ENCODE peak calls at places on chromosomes 7 and 10, in eight cellular contexts. U is breast epithelium, V is left lung, M is fibroblast of lung, R is mesenchymal stem cell, E is fibroblast of mammary gland, A is brain microvascular endothelial cell, P is heart right ventricle. W is an unnamed sample.

GRCh38 chr7:17403996-17404395 is 105.5 kb downstream of the AHR start:
- DNase-seq in U (no peak), V (no peak), M (no peak), R (peak), E (no peak), A (peak), P (no peak), W (no peak)

GRCh38 chr7:5620459-5620881 is 161.0 kb downstream of the RNF216 start:
- DNase-seq in U (no peak), V (peak), M (no peak), R (no peak), E (no peak), A (no peak), P (no peak), W (no peak)

GRCh38 chr10:75137533-75138438 is 26.3 kb downstream of the SAMD8 start:
- DNase-seq in U (no peak), V (no peak), M (peak), R (peak), E (peak), A (peak), P (no peak), W (no peak)

GRCh38 chr10:126037946-126038345 is 141.6 kb downstream of the FANK1 start:
- DNase-seq in U (no peak), V (no peak), M (no peak), R (no peak), E (no peak), A (no peak), P (no peak), W (no peak)

GRCh38 chr10:132137111-132138072 is 49.4 kb upstream of the DPYSL4 start:
- DNase-seq in U (no peak), V (peak), M (no peak), R (no peak), E (no peak), A (no peak), P (no peak), W (no peak)

GRCh38 chr7:123024989-123025758 is 29.7 kb upstream of the TAS2R16 start:
- DNase-seq in U (no peak), V (no peak), M (peak), R (peak), E (peak), A (peak), P (no peak), W (peak)

GRCh38 chr7:152313879-152314604 is 121.8 kb downstream of the KMT2C start:
- DNase-seq in U (no peak), V (no peak), M (peak), R (peak), E (peak), A (peak), P (peak), W (peak)

GRCh38 chr10:123783296-123783695 is 108.3 kb downstream of the CPXM2 start:
- DNase-seq in U (no peak), V (no peak), M (no peak), R (no peak), E (no peak), A (no peak), P (no peak), W (no peak)

GRCh38 chr10:104303594-104304178 is 34.6 kb downstream of the ITPRIP start:
- DNase-seq in U (no peak), V (no peak), M (no peak), R (no peak), E (no peak), A (no peak), P (no peak), W (no peak)

GRCh38 chr7:142459557-142459963 is 201.7 kb upstream of the PRSS58 start:
- DNase-seq in U (no peak), V (no peak), M (peak), R (peak), E (peak), A (peak), P (no peak), W (peak)

GRCh38 chr7:82616059-82616723 is 172.6 kb upstream of the CACNA2D1 start:
- DNase-seq in U (no peak), V (no peak), M (no peak), R (no peak), E (peak), A (no peak), P (no peak), W (no peak)

GRCh38 chr7:94400022-94400421 is 5.3 kb downstream of the COL1A2 start:
- DNase-seq in U (no peak), V (no peak), M (no peak), R (no peak), E (peak), A (no peak), P (no peak), W (peak)

GRCh38 chr10:125977206-125977605 is 80.8 kb downstream of the FANK1 start:
- DNase-seq in U (no peak), V (no peak), M (no peak), R (no peak), E (no peak), A (no peak), P (no peak), W (no peak)

GRCh38 chr7:28984631-28985030 is 26.5 kb upstream of the TRIL start:
- DNase-seq in U (no peak), V (no peak), M (peak), R (peak), E (peak), A (peak), P (no peak), W (peak)

GRCh38 chr7:130092598-130092997 is 22.3 kb downstream of the KLHDC10 start:
- DNase-seq in U (no peak), V (no peak), M (no peak), R (no peak), E (no peak), A (no peak), P (no peak), W (no peak)

GRCh38 chr7:151140826-151141225 is 26.7 kb downstream of the GBX1 start:
- DNase-seq in U (no peak), V (peak), M (no peak), R (no peak), E (no peak), A (no peak), P (no peak), W (no peak)

GRCh38 chr10:114483575-114483974 is 79.3 kb upstream of the AFAP1L2 start:
- DNase-seq in U (no peak), V (no peak), M (no peak), R (no peak), E (no peak), A (no peak), P (no peak), W (no peak)

GRCh38 chr7:47458057-47458456 is 123.9 kb downstream of the TNS3 start:
- DNase-seq in U (no peak), V (no peak), M (peak), R (peak), E (peak), A (peak), P (peak), W (peak)

GRCh38 chr7:149414745-149415390 is 46.0 kb downstream of the ZNF777 start:
- DNase-seq in U (no peak), V (peak), M (peak), R (peak), E (peak), A (peak), P (peak), W (peak)
- H3K4me3 ChIP-seq in U (peak), V (peak), M (peak), R (peak), E (peak), A (peak), P (peak), W (peak)

GRCh38 chr10:102460836-102461186 is 9.5 kb upstream of the C10orf95 start:
- DNase-seq in U (no peak), V (no peak), M (no peak), R (no peak), E (no peak), A (no peak), P (no peak), W (no peak)
- H3K4me3 ChIP-seq in U (peak), V (peak), M (peak), R (no peak), E (peak), A (peak), P (peak), W (peak)

GRCh38 chr10:1609038-1609411 is 128.3 kb downstream of the ADARB2 start:
- DNase-seq in U (no peak), V (no peak), M (no peak), R (no peak), E (no peak), A (no peak), P (no peak), W (no peak)
- H3K4me3 ChIP-seq in U (peak), V (no peak), M (no peak), R (no peak), E (no peak), A (no peak), P (no peak), W (no peak)

GRCh38 chr7:30135271-30135550 is 425 bp downstream of the MTURN start:
- DNase-seq in U (no peak), V (no peak), M (no peak), R (no peak), E (no peak), A (no peak), P (no peak), W (no peak)

GRCh38 chr7:30134523-30135270 is at the start of gene MTURN:
- DNase-seq in U (peak), V (peak), M (peak), R (peak), E (peak), A (peak), P (peak), W (peak)

GRCh38 chr7:30136339-30136738 is 1.6 kb downstream of the MTURN start:
- DNase-seq in U (no peak), V (peak), M (no peak), R (no peak), E (no peak), A (no peak), P (no peak), W (no peak)

GRCh38 chr7:30135551-30136271 is 925 bp downstream of the MTURN start:
- DNase-seq in U (peak), V (peak), M (peak), R (peak), E (peak), A (peak), P (peak), W (peak)

DNA sequence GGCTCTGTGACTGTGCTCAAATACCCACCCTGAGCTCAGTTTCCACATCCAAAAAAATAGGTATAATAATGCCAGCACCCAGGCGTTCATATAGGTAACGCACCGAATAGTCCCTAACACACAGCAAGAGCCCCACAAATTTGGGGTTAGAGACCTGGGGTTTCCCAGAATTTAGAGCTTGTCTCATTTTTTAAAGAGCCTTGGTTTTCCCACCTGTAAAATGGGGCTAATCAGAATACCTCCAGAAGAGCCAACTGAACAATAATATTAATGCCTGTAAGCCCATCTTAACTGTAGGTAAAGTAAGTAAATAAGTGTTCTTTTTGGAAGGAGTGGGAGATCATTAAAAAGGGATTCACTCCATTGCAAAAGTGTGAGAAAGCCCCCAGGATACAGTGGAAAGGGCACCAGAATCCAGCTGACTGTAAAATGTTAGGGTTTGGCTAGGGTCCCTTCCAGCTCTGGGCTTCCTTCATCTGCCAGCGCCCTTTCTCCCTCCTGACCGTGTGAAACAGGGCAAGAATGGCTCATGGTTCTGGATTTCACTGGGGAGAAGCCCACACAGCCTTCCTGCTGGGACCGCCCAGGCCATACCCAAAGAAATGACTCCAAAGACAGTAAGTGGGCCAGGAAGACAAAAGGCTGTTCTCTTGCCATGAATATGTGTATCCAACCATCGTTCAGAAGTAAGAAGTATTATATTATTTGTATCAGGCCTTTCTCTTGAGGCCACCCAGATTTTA is 2.1 kb downstream of the MTURN start:
- DNase-seq in U (no peak), V (no peak), M (no peak), R (no peak), E (no peak), A (no peak), P (no peak), W (no peak)
- H3K4me3 ChIP-seq in U (peak), V (peak), M (peak), R (no peak), E (peak), A (peak), P (peak), W (peak)

DNA sequence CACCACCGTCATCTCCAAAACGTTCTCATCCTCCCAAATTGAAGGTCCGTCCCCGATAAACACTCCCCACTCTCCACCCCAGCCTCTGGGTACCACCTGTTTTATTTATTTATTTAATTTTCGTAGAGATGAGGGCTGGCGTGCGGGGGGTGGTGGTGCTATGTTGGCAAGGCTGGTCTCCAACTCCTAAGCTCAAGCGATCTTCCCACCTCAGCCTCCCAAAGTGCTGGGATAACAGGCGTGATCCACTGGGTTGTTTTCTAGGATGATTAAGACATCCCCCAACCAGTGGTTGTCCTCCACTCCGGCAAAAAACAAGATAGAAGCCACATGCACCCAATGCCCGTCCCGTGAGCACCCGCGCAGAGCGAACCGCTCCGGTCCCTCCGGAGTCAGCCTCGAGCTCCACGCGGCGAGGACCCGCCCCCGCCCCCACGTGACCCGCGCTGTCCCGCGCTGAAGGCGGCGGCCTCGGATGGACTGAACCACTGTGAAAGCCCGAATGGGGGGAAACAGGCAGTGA is 916 bp upstream of the EIF3B start:
- DNase-seq in U (peak), V (peak), M (peak), R (peak), E (peak), A (peak), P (peak), W (peak)
- H3K4me3 ChIP-seq in U (peak), V (peak), M (peak), R (peak), E (peak), A (peak), P (peak), W (peak)